ENCODE peak calls at places on chromosomes 7 and 10, in nine cellular contexts. S is transverse colon, J is NB4, M is heart left ventricle, A is GM12878, I is tibial nerve, E is stomach, Z is ovary, O is HepG2. P is an unnamed sample.

GRCh38 chr7:22979861-22980260 is 34.1 kb downstream of the HYCC1 start:
- DNase-seq in A (no peak), M (no peak), S (no peak), I (no peak), E (no peak), O (no peak), Z (no peak), J (no peak), P (no peak)

GRCh38 chr10:49556723-49557122 is 17.8 kb upstream of the ERCC6 start:
- DNase-seq in E (no peak), M (no peak), O (no peak), I (no peak), J (no peak), A (no peak), S (no peak), Z (no peak), P (no peak)

GRCh38 chr10:118818621-118819221 is 64.0 kb upstream of the CACUL1 start:
- DNase-seq in M (no peak), Z (no peak), O (no peak), J (no peak), S (no peak), A (no peak), E (no peak), I (no peak), P (no peak)

GRCh38 chr7:80942261-80943041 is 23.6 kb upstream of the SEMA3C start:
- DNase-seq in S (peak), I (no peak), M (peak), E (peak), Z (peak), J (peak), O (peak), A (no peak), P (peak)

GRCh38 chr7:44187636-44188416 is 1.4 kb downstream of the GCK start:
- DNase-seq in E (no peak), S (no peak), O (no peak), A (no peak), J (no peak), Z (no peak), I (no peak), M (no peak), P (no peak)

GRCh38 chr10:43606323-43607198 is at the start of gene ZNF485:
- DNase-seq in I (peak), Z (peak), A (no peak), M (peak), J (peak), E (peak), S (peak), O (peak), P (peak)

GRCh38 chr7:30594055-30594539 is 581 bp upstream of the GARS1 start:
- DNase-seq in M (peak), E (no peak), J (peak), I (no peak), A (peak), S (peak), O (peak), Z (peak), P (peak)

GRCh38 chr10:108230478-108231170 is 1066.1 kb upstream of the SORCS1 start:
- DNase-seq in M (no peak), A (no peak), E (no peak), I (no peak), O (no peak), S (no peak), J (no peak), Z (no peak), P (no peak)

GRCh38 chr10:89357096-89357495 is 20.8 kb upstream of the IFIT1B start:
- DNase-seq in Z (no peak), O (no peak), M (no peak), S (no peak), I (no peak), A (no peak), E (no peak), J (no peak), P (no peak)

GRCh38 chr7:4762121-4763055 is 13.0 kb upstream of the AP5Z1 start:
- DNase-seq in O (no peak), E (no peak), I (no peak), S (no peak), M (no peak), A (no peak), J (no peak), Z (no peak), P (no peak)

GRCh38 chr10:30645340-30645827 is 15.8 kb upstream of the LYZL2 start:
- DNase-seq in E (no peak), Z (no peak), M (peak), I (no peak), A (no peak), S (no peak), J (no peak), O (peak), P (no peak)

GRCh38 chr10:767211-767610 is 77.7 kb upstream of the DIP2C start:
- DNase-seq in M (no peak), J (no peak), O (no peak), A (no peak), S (no peak), I (no peak), E (no peak), Z (no peak), P (no peak)

GRCh38 chr10:105742184-105742583 is 1101.1 kb downstream of the SORCS3 start:
- DNase-seq in A (no peak), O (no peak), M (peak), E (peak), S (peak), Z (no peak), I (no peak), J (peak), P (no peak)

GRCh38 chr7:138565451-138566114 is 105.5 kb downstream of the TRIM24 start:
- DNase-seq in I (no peak), S (no peak), E (no peak), O (peak), M (no peak), A (no peak), J (peak), Z (no peak), P (no peak)

GRCh38 chr7:42492895-42493294 is 255.9 kb upstream of the GLI3 start:
- DNase-seq in J (no peak), I (no peak), Z (peak), M (no peak), O (no peak), A (no peak), S (no peak), E (no peak), P (no peak)

GRCh38 chr7:137609500-137609899 is 237.3 kb downstream of the DGKI start:
- DNase-seq in J (no peak), A (no peak), I (no peak), O (no peak), S (no peak), Z (no peak), E (no peak), M (no peak), P (no peak)

GRCh38 chr10:51090190-51090589 is 15.9 kb downstream of the PRKG1 start:
- DNase-seq in A (no peak), Z (no peak), J (no peak), S (no peak), M (peak), O (no peak), E (no peak), I (no peak), P (no peak)

GRCh38 chr7:21617916-21618390 is 75.1 kb downstream of the DNAH11 start:
- DNase-seq in I (peak), Z (peak), J (no peak), O (peak), E (no peak), S (peak), A (no peak), M (peak), P (peak)

GRCh38 chr7:69256634-69257081 is 341.6 kb upstream of the AUTS2 start:
- DNase-seq in O (no peak), J (no peak), Z (no peak), M (peak), E (peak), S (peak), I (peak), A (no peak), P (peak)

GRCh38 chr7:4694653-4695335 is 12.7 kb downstream of the FOXK1 start:
- DNase-seq in Z (peak), S (peak), M (peak), I (no peak), O (no peak), E (no peak), A (no peak), J (no peak), P (peak)

GRCh38 chr10:124558901-124559321 is 97.3 kb downstream of the LHPP start:
- DNase-seq in S (no peak), M (peak), A (no peak), Z (no peak), J (no peak), E (no peak), O (no peak), I (no peak), P (no peak)

GRCh38 chr7:142811154-142811737 is 40.5 kb downstream of the PRSS2 start:
- DNase-seq in I (no peak), Z (no peak), O (peak), A (no peak), J (peak), S (no peak), E (no peak), M (no peak), P (no peak)

GRCh38 chr7:72438491-72438890 is 26.4 kb upstream of the CALN1 start:
- DNase-seq in A (no peak), O (no peak), I (no peak), S (no peak), Z (no peak), E (no peak), M (no peak), J (no peak), P (no peak)

GRCh38 chr10:117248700-117249465 is 8.0 kb downstream of the SLC18A2 start:
- DNase-seq in M (no peak), O (no peak), Z (no peak), I (no peak), S (no peak), A (no peak), J (no peak), E (no peak), P (no peak)

DNA sequence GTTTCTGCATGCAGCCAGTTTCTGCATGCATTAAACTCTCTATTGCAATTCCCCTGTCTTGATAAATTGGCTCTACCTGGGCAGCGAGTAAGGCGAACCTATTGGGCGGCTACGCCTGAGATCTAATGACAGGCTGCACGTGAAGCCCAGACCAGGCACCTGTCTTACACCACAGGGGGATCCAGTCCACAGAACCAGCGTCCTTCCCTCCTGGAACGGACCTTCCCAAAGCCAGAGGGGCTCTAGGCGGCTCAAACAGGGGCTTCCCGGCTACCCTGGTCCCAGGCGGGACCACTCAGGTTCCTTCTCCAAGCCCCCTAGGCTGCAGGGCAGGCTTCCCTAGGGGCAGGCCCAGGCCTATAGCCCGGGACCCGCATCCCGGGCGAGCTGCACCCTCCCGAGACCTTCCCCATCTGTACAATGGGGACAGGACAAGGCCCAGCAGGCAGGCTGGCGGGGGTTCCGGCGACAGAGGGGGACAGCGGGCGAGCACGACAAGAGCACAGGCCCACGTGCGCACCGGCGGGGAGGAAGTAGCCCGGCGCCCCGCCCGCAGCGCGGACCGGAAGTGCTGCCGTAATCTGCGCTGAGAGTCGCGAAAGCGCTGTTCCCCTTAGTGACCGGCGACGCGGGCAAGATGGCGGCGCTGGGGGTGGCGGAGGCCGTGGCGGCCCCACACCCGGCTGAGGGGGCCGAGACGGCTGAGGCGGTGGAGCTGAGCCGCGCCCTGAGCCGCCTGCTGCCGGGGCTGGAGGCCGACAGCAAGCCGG is at the start of gene DNAAF5:
- DNase-seq in M (peak), Z (peak), I (peak), E (peak), S (peak), J (peak), O (peak), A (peak), P (peak)
- TF ChIP-seq POLR2A in M (peak), Z (no peak), I (no peak), E (no peak), S (no peak), J (peak), O (peak), A (peak), P (peak)

DNA sequence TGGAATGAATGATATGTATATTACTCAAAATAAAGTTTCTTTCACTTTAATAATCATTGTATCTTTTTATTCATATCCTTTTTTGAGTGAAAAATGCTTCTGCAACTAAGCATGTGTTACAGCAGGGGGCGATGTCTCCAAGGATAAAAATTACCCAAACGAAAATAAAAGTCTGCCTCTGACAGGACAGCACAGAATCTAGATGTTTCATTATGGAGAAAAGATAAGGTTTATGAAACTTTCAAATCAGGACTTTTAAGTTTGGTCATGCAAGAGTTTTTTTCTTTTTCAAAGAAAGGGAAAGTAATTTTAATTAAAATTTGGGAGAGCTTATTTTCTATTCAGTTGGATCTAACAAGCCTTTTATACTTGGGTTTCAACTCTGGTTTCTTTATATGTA is 48.4 kb downstream of the TES start:
- DNase-seq in E (no peak), A (peak), M (no peak), J (peak), Z (no peak), I (no peak), O (peak), S (no peak), P (no peak)
- TF ChIP-seq POLR2A in E (no peak), A (no peak), M (no peak), J (no peak), Z (no peak), I (no peak), O (no peak), S (no peak), P (no peak)

GRCh38 chr10:74511051-74511450 is 315.3 kb upstream of the KAT6B start:
- DNase-seq in M (no peak), Z (no peak), S (no peak), A (no peak), I (no peak), O (no peak), E (no peak), J (no peak), P (no peak)

GRCh38 chr10:74514322-74514721 is 312.1 kb upstream of the KAT6B start:
- DNase-seq in I (no peak), S (no peak), E (no peak), J (no peak), O (no peak), M (no peak), Z (no peak), A (no peak), P (no peak)

DNA sequence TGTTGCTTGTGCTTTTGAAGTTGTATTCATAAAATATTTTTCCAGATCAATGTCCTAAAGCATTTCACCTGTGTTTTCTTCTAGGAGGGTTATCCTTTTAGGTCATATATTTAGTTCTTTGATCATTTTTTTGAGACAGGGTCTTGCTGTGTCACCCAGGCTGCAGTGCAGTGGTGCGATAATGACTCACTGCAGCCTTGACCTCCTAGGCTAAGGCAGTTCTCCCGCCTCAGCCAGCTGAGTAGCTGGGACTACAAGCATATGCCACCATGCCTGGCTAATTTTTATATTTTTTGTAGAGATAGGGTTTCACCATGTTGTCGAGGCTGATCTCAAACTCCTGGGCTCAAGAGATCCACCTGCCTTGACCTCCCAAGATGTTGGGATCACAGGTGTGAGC is 315.8 kb upstream of the KAT6B start:
- DNase-seq in J (no peak), Z (no peak), M (no peak), E (no peak), I (no peak), O (peak), A (no peak), S (no peak), P (no peak)
- TF ChIP-seq POLR2A in J (no peak), Z (no peak), M (no peak), E (no peak), I (no peak), O (no peak), A (no peak), S (no peak), P (no peak)

GRCh38 chr7:101165958-101166602 is 711 bp upstream of the VGF start:
- DNase-seq in M (no peak), A (no peak), E (no peak), Z (no peak), J (no peak), S (no peak), O (no peak), I (no peak), P (no peak)

GRCh38 chr7:101166909-101167644 is 1.7 kb upstream of the VGF start:
- DNase-seq in J (no peak), E (no peak), I (no peak), M (no peak), Z (no peak), O (no peak), S (no peak), A (no peak), P (no peak)

GRCh38 chr7:101164071-101164840 is 1.1 kb downstream of the VGF start:
- DNase-seq in Z (peak), A (no peak), I (no peak), E (peak), O (no peak), M (peak), S (no peak), J (peak), P (no peak)

GRCh38 chr7:101166603-101166908 is 1.2 kb upstream of the VGF start:
- DNase-seq in E (no peak), Z (no peak), A (no peak), I (no peak), J (peak), O (no peak), S (no peak), M (no peak), P (no peak)

GRCh38 chr7:101165075-101165957 is at the start of gene VGF:
- DNase-seq in O (peak), E (peak), Z (peak), A (no peak), S (peak), I (peak), J (peak), M (peak), P (peak)
- TF ChIP-seq POLR2A in O (no peak), E (no peak), Z (no peak), A (peak), S (no peak), I (no peak), J (no peak), M (no peak), P (no peak)

DNA sequence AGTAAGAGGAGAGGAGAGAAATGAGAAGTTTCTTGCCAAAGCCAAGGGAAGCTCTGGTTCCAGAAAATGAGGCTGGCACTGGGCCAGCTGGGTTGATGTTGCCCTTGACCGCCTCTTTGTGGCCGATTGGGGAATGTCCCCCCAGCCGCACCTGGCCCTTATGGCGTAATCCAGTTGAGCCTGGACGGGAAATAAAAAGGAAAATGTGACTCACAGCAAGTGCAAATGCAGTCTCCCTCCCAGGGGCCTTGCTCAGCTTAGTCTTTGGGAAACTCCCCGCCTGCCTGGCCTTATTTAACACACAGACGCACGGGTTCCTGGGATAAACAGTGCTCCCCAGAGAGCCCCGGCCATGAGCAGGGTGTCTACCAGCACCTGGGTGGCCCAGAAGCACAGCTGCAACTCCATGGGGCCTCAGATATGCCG is 174.8 kb downstream of the KIAA1217 start:
- DNase-seq in O (peak), J (peak), A (peak), S (peak), Z (peak), E (peak), I (peak), M (peak), P (peak)
- TF ChIP-seq POLR2A in O (no peak), J (no peak), A (no peak), S (no peak), Z (no peak), E (no peak), I (no peak), M (no peak), P (no peak)

DNA sequence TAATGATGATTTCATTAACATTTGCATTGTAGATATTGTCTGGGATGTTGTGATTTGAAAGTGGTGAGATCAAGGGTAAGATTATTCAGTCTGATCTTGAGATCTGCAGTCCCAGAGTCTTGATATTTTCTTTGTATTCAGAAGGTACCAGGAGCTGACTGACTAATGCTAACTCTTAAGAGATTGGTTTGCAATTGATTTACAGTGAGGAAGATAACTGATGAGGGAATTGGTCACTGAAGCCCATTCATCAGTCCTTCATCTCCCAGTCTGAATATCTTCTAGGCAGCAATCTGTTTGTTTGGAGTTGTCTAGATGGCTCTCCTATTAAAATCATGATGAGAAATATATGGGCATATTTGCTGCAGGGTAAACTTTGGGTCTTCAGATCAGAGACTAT is 473.7 kb downstream of the ARL4A start:
- DNase-seq in Z (no peak), S (no peak), J (no peak), E (no peak), I (no peak), M (no peak), O (no peak), A (no peak), P (no peak)
- TF ChIP-seq POLR2A in Z (no peak), S (no peak), J (no peak), E (no peak), I (no peak), M (no peak), O (no peak), A (no peak), P (no peak)

GRCh38 chr10:27252267-27253000 is 11.8 kb upstream of the ACBD5 start:
- DNase-seq in O (no peak), A (peak), E (peak), Z (peak), S (peak), J (no peak), M (peak), I (no peak), P (no peak)
- TF ChIP-seq POLR2A in O (no peak), A (peak), E (no peak), Z (no peak), S (no peak), J (no peak), M (peak), I (no peak), P (no peak)

GRCh38 chr7:102890971-102891692 is 21.7 kb upstream of the LRRC17 start:
- DNase-seq in A (no peak), J (no peak), Z (no peak), I (no peak), M (no peak), O (no peak), E (no peak), S (no peak), P (no peak)

GRCh38 chr7:102888561-102889233 is 24.1 kb upstream of the LRRC17 start:
- DNase-seq in M (no peak), I (no peak), Z (no peak), O (no peak), A (no peak), E (no peak), J (no peak), S (no peak), P (no peak)

GRCh38 chr7:102891693-102892261 is 21.0 kb upstream of the LRRC17 start:
- DNase-seq in E (peak), I (no peak), J (peak), S (peak), M (peak), Z (peak), O (no peak), A (no peak), P (peak)

GRCh38 chr7:102889836-102890235 is 23.0 kb upstream of the LRRC17 start:
- DNase-seq in M (no peak), A (no peak), I (no peak), Z (no peak), J (no peak), E (no peak), S (no peak), O (no peak), P (no peak)

GRCh38 chr7:102890292-102890970 is 22.4 kb upstream of the LRRC17 start:
- DNase-seq in Z (no peak), J (peak), I (no peak), M (no peak), S (no peak), E (no peak), A (no peak), O (no peak), P (peak)
- TF ChIP-seq POLR2A in Z (no peak), J (no peak), I (no peak), M (no peak), S (no peak), E (no peak), A (no peak), O (no peak), P (no peak)

P was measured in H54.